ENCODE peak calls at places on chromosomes 1 and 21, in seven cellular contexts. V is NCI-H774, C is Calu3, O is fibroblast of lung, K is psoas muscle, D is mesendoderm, B is anterior cingulate cortex. J is an unnamed sample.
A peak's percentile ranks its signal among the peaks of the same experiment; 100 is the strongest.

GRCh38 chr1:50522943-50523342 is 99.7 kb upstream of the DMRTA2 start:
- DNase-seq in B (no peak), V (no peak), O (no peak), D (no peak), K (no peak), C (no peak), J (no peak)

GRCh38 chr1:30533796-30534550 is 189.4 kb downstream of the MATN1 start:
- DNase-seq in K (no peak), O (no peak), C (no peak), D (no peak), B (no peak), V (no peak), J (no peak)

GRCh38 chr1:172320723-172321122 is 99.8 kb upstream of the C1orf105 start:
- DNase-seq in B (no peak), C (no peak), V (no peak), D (no peak), K (no peak), O (peak; percentile 28), J (no peak)

GRCh38 chr1:54705153-54705552 is 10.5 kb upstream of the TTC4 start:
- DNase-seq in D (no peak), C (no peak), V (no peak), O (no peak), B (no peak), K (no peak), J (no peak)

GRCh38 chr1:20604678-20605077 is 15.8 kb downstream of the CDA start:
- DNase-seq in V (no peak), C (no peak), B (no peak), D (no peak), O (no peak), K (no peak), J (no peak)

GRCh38 chr1:10934150-10934818 is 78.2 kb upstream of the TARDBP start:
- DNase-seq in C (no peak), O (no peak), K (no peak), B (no peak), V (no peak), D (no peak), J (no peak)

GRCh38 chr1:208080396-208081276 is 163.5 kb downstream of the PLXNA2 start:
- DNase-seq in V (no peak), K (no peak), C (no peak), O (no peak), B (no peak), D (no peak), J (no peak)

GRCh38 chr1:7727816-7728477 is 43.1 kb upstream of the VAMP3 start:
- DNase-seq in V (no peak), O (no peak), D (no peak), B (peak; percentile 23), C (no peak), K (no peak), J (peak; percentile 43)

GRCh38 chr1:2270260-2271100 is 42.4 kb downstream of the SKI start:
- DNase-seq in K (peak; percentile 23), B (no peak), C (no peak), V (no peak), O (no peak), D (no peak), J (no peak)

GRCh38 chr1:41245659-41246058 is 3.6 kb upstream of the SCMH1 start:
- DNase-seq in C (no peak), V (no peak), D (no peak), O (no peak), B (no peak), K (no peak), J (no peak)

GRCh38 chr1:201259476-201260235 is 23.6 kb upstream of the PKP1 start:
- DNase-seq in C (no peak), V (peak; percentile 53), D (peak; percentile 78), O (peak; percentile 22), B (no peak), K (no peak), J (no peak)

GRCh38 chr1:156053770-156054499 is at the start of gene UBQLN4:
- DNase-seq in C (peak; percentile 94), V (peak; percentile 89), D (peak; percentile 93), B (peak; percentile 80), O (peak; percentile 87), K (peak; percentile 88), J (peak; percentile 93)

GRCh38 chr1:39081266-39082139 is 55.4 kb downstream of the NDUFS5 start:
- DNase-seq in V (peak; percentile 20), O (no peak), K (peak; percentile 32), D (no peak), B (no peak), C (peak; percentile 26), J (no peak)

GRCh38 chr1:117802546-117803257 is 126.7 kb downstream of the GDAP2 start:
- DNase-seq in K (no peak), B (no peak), V (no peak), C (no peak), D (no peak), O (no peak), J (no peak)

GRCh38 chr1:219472596-219472995 is 140.3 kb downstream of the ZC3H11B start:
- DNase-seq in V (no peak), K (no peak), B (no peak), O (no peak), D (no peak), C (no peak), J (no peak)

GRCh38 chr1:120178799-120179419 is 2.6 kb upstream of the SEC22B start:
- DNase-seq in O (peak; percentile 44), K (no peak), D (peak; percentile 40), C (no peak), V (no peak), B (no peak), J (no peak)

GRCh38 chr1:54144366-54144765 is 8.4 kb downstream of the CDCP2 start:
- DNase-seq in B (no peak), D (no peak), V (no peak), O (no peak), K (no peak), C (no peak), J (no peak)

GRCh38 chr1:19662313-19662712 is 2.4 kb upstream of the HTR6 start:
- DNase-seq in D (no peak), B (no peak), O (no peak), V (no peak), K (no peak), C (no peak), J (no peak)

GRCh38 chr1:21703318-21703963 is 34.3 kb upstream of the RAP1GAP start:
- DNase-seq in B (no peak), O (peak; percentile 61), K (no peak), D (peak; percentile 43), C (no peak), V (no peak), J (no peak)

GRCh38 chr1:227729144-227729880 is 5.8 kb downstream of the JMJD4 start:
- DNase-seq in K (no peak), B (no peak), C (peak; percentile 19), O (no peak), V (no peak), D (peak; percentile 44), J (no peak)

GRCh38 chr1:225842074-225842473 is 32.1 kb downstream of the EPHX1 start:
- DNase-seq in B (no peak), O (no peak), C (no peak), V (no peak), D (no peak), K (no peak), J (no peak)

GRCh38 chr1:13952985-13953384 is 253.0 kb downstream of the PRDM2 start:
- DNase-seq in C (no peak), V (no peak), O (no peak), D (peak; percentile 57), B (no peak), K (no peak), J (no peak)

GRCh38 chr1:30743584-30744059 is 14.0 kb downstream of the LAPTM5 start:
- DNase-seq in C (no peak), D (no peak), B (no peak), O (no peak), K (no peak), V (no peak), J (no peak)

GRCh38 chr1:159040893-159041724 is 31.4 kb downstream of the IFI16 start:
- DNase-seq in V (no peak), B (no peak), K (no peak), D (no peak), O (no peak), C (no peak), J (no peak)

GRCh38 chr1:59232209-59232608 is 64.7 kb upstream of the FGGY start:
- DNase-seq in D (no peak), B (no peak), K (no peak), C (no peak), O (peak; percentile 18), V (peak; percentile 58), J (no peak)

GRCh38 chr1:104329278-104329677 is 579.6 kb downstream of the AMY1C start:
- DNase-seq in O (no peak), D (no peak), C (no peak), V (no peak), B (no peak), K (no peak), J (no peak)

GRCh38 chr1:13899856-13900255 is 199.9 kb downstream of the PRDM2 start:
- DNase-seq in K (no peak), B (no peak), O (no peak), D (no peak), V (no peak), C (no peak), J (no peak)

GRCh38 chr1:101247404-101248287 is 10.8 kb downstream of the S1PR1 start:
- DNase-seq in B (no peak), O (no peak), K (no peak), C (no peak), V (no peak), D (no peak), J (no peak)

GRCh38 chr21:45574691-45575090 is 32.5 kb upstream of the SLC19A1 start:
- DNase-seq in K (no peak), B (no peak), D (no peak), V (no peak), O (no peak), C (no peak), J (no peak)

GRCh38 chr1:195763907-195764183 is 844.4 kb downstream of the KCNT2 start:
- DNase-seq in K (no peak), O (no peak), D (peak; percentile 26), C (no peak), V (no peak), B (no peak), J (no peak)

GRCh38 chr1:232335751-232336274 is 294.1 kb downstream of the SIPA1L2 start:
- DNase-seq in B (no peak), C (no peak), V (no peak), D (no peak), K (no peak), O (no peak), J (no peak)

GRCh38 chr1:170807432-170807831 is 127.9 kb upstream of the MROH9 start:
- DNase-seq in B (no peak), C (peak; percentile 59), D (no peak), O (peak; percentile 67), K (no peak), V (no peak), J (no peak)

GRCh38 chr1:112320035-112320429 is 76.0 kb upstream of the CTTNBP2NL start:
- DNase-seq in O (no peak), V (no peak), C (no peak), D (no peak), B (no peak), K (no peak), J (no peak)

J was measured in putamen.